ENCODE peak calls at places on chromosome 2, in eight cellular contexts. One of them, this sample, is unnamed.

GRCh38 chr2:42186945-42187632 is 17.9 kb downstream of the EML4 start:
- DNase-seq in foreskin fibroblast: no peak
- DNase-seq in Peyer's patch: no peak
- DNase-seq in body of pancreas: no peak
- DNase-seq in AG04449: no peak
- DNase-seq in stimulated activated CD4-positive, alpha-beta T cell treated with anti-CD3 and anti-CD28 coated beads, Interleukin-2, amount 100 ng/mL, for 48 hours: no peak
- DNase-seq in activated CD4-positive, alpha-beta T cell treated with anti-CD3 and anti-CD28 coated beads, Interleukin-2, amount 50 U/mL, for 1 hour: no peak
- DNase-seq in astrocyte of the hippocampus: no peak
- DNase-seq in this sample: no peak

GRCh38 chr2:139518276-139518675 is 738.1 kb upstream of the NXPH2 start:
- DNase-seq in stimulated activated CD4-positive, alpha-beta T cell treated with anti-CD3 and anti-CD28 coated beads, Interleukin-2, amount 100 ng/mL, for 48 hours: no peak
- DNase-seq in Peyer's patch: no peak
- DNase-seq in AG04449: no peak
- DNase-seq in body of pancreas: no peak
- DNase-seq in foreskin fibroblast: no peak
- DNase-seq in astrocyte of the hippocampus: no peak
- DNase-seq in activated CD4-positive, alpha-beta T cell treated with anti-CD3 and anti-CD28 coated beads, Interleukin-2, amount 50 U/mL, for 1 hour: no peak
- DNase-seq in this sample: no peak

GRCh38 chr2:187689372-187689771 is 135.1 kb upstream of the TFPI start:
- DNase-seq in astrocyte of the hippocampus: peak
- DNase-seq in foreskin fibroblast: no peak
- DNase-seq in stimulated activated CD4-positive, alpha-beta T cell treated with anti-CD3 and anti-CD28 coated beads, Interleukin-2, amount 100 ng/mL, for 48 hours: no peak
- DNase-seq in activated CD4-positive, alpha-beta T cell treated with anti-CD3 and anti-CD28 coated beads, Interleukin-2, amount 50 U/mL, for 1 hour: no peak
- DNase-seq in AG04449: no peak
- DNase-seq in body of pancreas: no peak
- DNase-seq in Peyer's patch: no peak
- DNase-seq in this sample: no peak

GRCh38 chr2:44083054-44083453 is 85.6 kb upstream of the PPM1B start:
- DNase-seq in AG04449: no peak
- DNase-seq in foreskin fibroblast: no peak
- DNase-seq in activated CD4-positive, alpha-beta T cell treated with anti-CD3 and anti-CD28 coated beads, Interleukin-2, amount 50 U/mL, for 1 hour: no peak
- DNase-seq in Peyer's patch: no peak
- DNase-seq in astrocyte of the hippocampus: no peak
- DNase-seq in body of pancreas: no peak
- DNase-seq in stimulated activated CD4-positive, alpha-beta T cell treated with anti-CD3 and anti-CD28 coated beads, Interleukin-2, amount 100 ng/mL, for 48 hours: no peak
- DNase-seq in this sample: no peak

GRCh38 chr2:25309402-25309801 is 32.3 kb downstream of the DNMT3A start:
- DNase-seq in foreskin fibroblast: peak
- DNase-seq in body of pancreas: peak
- DNase-seq in Peyer's patch: peak
- DNase-seq in stimulated activated CD4-positive, alpha-beta T cell treated with anti-CD3 and anti-CD28 coated beads, Interleukin-2, amount 100 ng/mL, for 48 hours: peak
- DNase-seq in AG04449: no peak
- DNase-seq in astrocyte of the hippocampus: peak
- DNase-seq in activated CD4-positive, alpha-beta T cell treated with anti-CD3 and anti-CD28 coated beads, Interleukin-2, amount 50 U/mL, for 1 hour: peak
- DNase-seq in this sample: peak

GRCh38 chr2:226078656-226079055 is 679.1 kb downstream of the NYAP2 start:
- DNase-seq in body of pancreas: no peak
- DNase-seq in Peyer's patch: no peak
- DNase-seq in AG04449: no peak
- DNase-seq in activated CD4-positive, alpha-beta T cell treated with anti-CD3 and anti-CD28 coated beads, Interleukin-2, amount 50 U/mL, for 1 hour: no peak
- DNase-seq in astrocyte of the hippocampus: no peak
- DNase-seq in foreskin fibroblast: no peak
- DNase-seq in stimulated activated CD4-positive, alpha-beta T cell treated with anti-CD3 and anti-CD28 coated beads, Interleukin-2, amount 100 ng/mL, for 48 hours: no peak
- DNase-seq in this sample: no peak

GRCh38 chr2:160225722-160226121 is 25.6 kb upstream of the ITGB6 start:
- DNase-seq in body of pancreas: peak
- DNase-seq in activated CD4-positive, alpha-beta T cell treated with anti-CD3 and anti-CD28 coated beads, Interleukin-2, amount 50 U/mL, for 1 hour: no peak
- DNase-seq in Peyer's patch: no peak
- DNase-seq in foreskin fibroblast: no peak
- DNase-seq in AG04449: no peak
- DNase-seq in astrocyte of the hippocampus: peak
- DNase-seq in stimulated activated CD4-positive, alpha-beta T cell treated with anti-CD3 and anti-CD28 coated beads, Interleukin-2, amount 100 ng/mL, for 48 hours: no peak
- DNase-seq in this sample: no peak

GRCh38 chr2:64359892-64360657 is 93.9 kb upstream of the LGALSL start:
- DNase-seq in body of pancreas: peak
- DNase-seq in activated CD4-positive, alpha-beta T cell treated with anti-CD3 and anti-CD28 coated beads, Interleukin-2, amount 50 U/mL, for 1 hour: no peak
- DNase-seq in AG04449: peak
- DNase-seq in astrocyte of the hippocampus: peak
- DNase-seq in foreskin fibroblast: peak
- DNase-seq in stimulated activated CD4-positive, alpha-beta T cell treated with anti-CD3 and anti-CD28 coated beads, Interleukin-2, amount 100 ng/mL, for 48 hours: peak
- DNase-seq in Peyer's patch: peak
- DNase-seq in this sample: peak

GRCh38 chr2:20577495-20578235 is 73.2 kb downstream of the HS1BP3 start:
- DNase-seq in stimulated activated CD4-positive, alpha-beta T cell treated with anti-CD3 and anti-CD28 coated beads, Interleukin-2, amount 100 ng/mL, for 48 hours: no peak
- DNase-seq in body of pancreas: no peak
- DNase-seq in astrocyte of the hippocampus: no peak
- DNase-seq in foreskin fibroblast: peak
- DNase-seq in Peyer's patch: no peak
- DNase-seq in activated CD4-positive, alpha-beta T cell treated with anti-CD3 and anti-CD28 coated beads, Interleukin-2, amount 50 U/mL, for 1 hour: no peak
- DNase-seq in AG04449: no peak
- DNase-seq in this sample: no peak

GRCh38 chr2:75515584-75516368 is 45.0 kb downstream of the EVA1A start:
- DNase-seq in activated CD4-positive, alpha-beta T cell treated with anti-CD3 and anti-CD28 coated beads, Interleukin-2, amount 50 U/mL, for 1 hour: no peak
- DNase-seq in Peyer's patch: no peak
- DNase-seq in AG04449: no peak
- DNase-seq in foreskin fibroblast: no peak
- DNase-seq in body of pancreas: no peak
- DNase-seq in stimulated activated CD4-positive, alpha-beta T cell treated with anti-CD3 and anti-CD28 coated beads, Interleukin-2, amount 100 ng/mL, for 48 hours: no peak
- DNase-seq in astrocyte of the hippocampus: no peak
- DNase-seq in this sample: no peak

GRCh38 chr2:190879474-190880373 is 897 bp upstream of the GLS start:
- DNase-seq in activated CD4-positive, alpha-beta T cell treated with anti-CD3 and anti-CD28 coated beads, Interleukin-2, amount 50 U/mL, for 1 hour: peak
- DNase-seq in foreskin fibroblast: no peak
- DNase-seq in body of pancreas: no peak
- DNase-seq in Peyer's patch: peak
- DNase-seq in stimulated activated CD4-positive, alpha-beta T cell treated with anti-CD3 and anti-CD28 coated beads, Interleukin-2, amount 100 ng/mL, for 48 hours: peak
- DNase-seq in astrocyte of the hippocampus: peak
- DNase-seq in AG04449: no peak
- DNase-seq in this sample: no peak

GRCh38 chr2:181004647-181005325 is 24.4 kb downstream of the UBE2E3 start:
- DNase-seq in activated CD4-positive, alpha-beta T cell treated with anti-CD3 and anti-CD28 coated beads, Interleukin-2, amount 50 U/mL, for 1 hour: no peak
- DNase-seq in Peyer's patch: no peak
- DNase-seq in body of pancreas: no peak
- DNase-seq in astrocyte of the hippocampus: no peak
- DNase-seq in foreskin fibroblast: no peak
- DNase-seq in stimulated activated CD4-positive, alpha-beta T cell treated with anti-CD3 and anti-CD28 coated beads, Interleukin-2, amount 100 ng/mL, for 48 hours: no peak
- DNase-seq in AG04449: no peak
- DNase-seq in this sample: no peak

GRCh38 chr2:231545105-231545902 is 15.1 kb upstream of the NMUR1 start:
- DNase-seq in foreskin fibroblast: no peak
- DNase-seq in body of pancreas: peak
- DNase-seq in astrocyte of the hippocampus: peak
- DNase-seq in activated CD4-positive, alpha-beta T cell treated with anti-CD3 and anti-CD28 coated beads, Interleukin-2, amount 50 U/mL, for 1 hour: peak
- DNase-seq in Peyer's patch: peak
- DNase-seq in AG04449: no peak
- DNase-seq in stimulated activated CD4-positive, alpha-beta T cell treated with anti-CD3 and anti-CD28 coated beads, Interleukin-2, amount 100 ng/mL, for 48 hours: peak
- DNase-seq in this sample: no peak

GRCh38 chr2:189407161-189407943 is 33.9 kb upstream of the WDR75 start:
- DNase-seq in AG04449: no peak
- DNase-seq in Peyer's patch: no peak
- DNase-seq in body of pancreas: no peak
- DNase-seq in stimulated activated CD4-positive, alpha-beta T cell treated with anti-CD3 and anti-CD28 coated beads, Interleukin-2, amount 100 ng/mL, for 48 hours: no peak
- DNase-seq in astrocyte of the hippocampus: peak
- DNase-seq in activated CD4-positive, alpha-beta T cell treated with anti-CD3 and anti-CD28 coated beads, Interleukin-2, amount 50 U/mL, for 1 hour: no peak
- DNase-seq in foreskin fibroblast: peak
- DNase-seq in this sample: peak

GRCh38 chr2:26557244-26557925 is 79.5 kb upstream of the OTOF start:
- DNase-seq in foreskin fibroblast: no peak
- DNase-seq in astrocyte of the hippocampus: no peak
- DNase-seq in stimulated activated CD4-positive, alpha-beta T cell treated with anti-CD3 and anti-CD28 coated beads, Interleukin-2, amount 100 ng/mL, for 48 hours: no peak
- DNase-seq in Peyer's patch: no peak
- DNase-seq in body of pancreas: no peak
- DNase-seq in AG04449: no peak
- DNase-seq in activated CD4-positive, alpha-beta T cell treated with anti-CD3 and anti-CD28 coated beads, Interleukin-2, amount 50 U/mL, for 1 hour: no peak
- DNase-seq in this sample: no peak

GRCh38 chr2:140085674-140086073 is 1305.5 kb upstream of the NXPH2 start:
- DNase-seq in astrocyte of the hippocampus: peak
- DNase-seq in activated CD4-positive, alpha-beta T cell treated with anti-CD3 and anti-CD28 coated beads, Interleukin-2, amount 50 U/mL, for 1 hour: no peak
- DNase-seq in foreskin fibroblast: no peak
- DNase-seq in Peyer's patch: no peak
- DNase-seq in body of pancreas: no peak
- DNase-seq in stimulated activated CD4-positive, alpha-beta T cell treated with anti-CD3 and anti-CD28 coated beads, Interleukin-2, amount 100 ng/mL, for 48 hours: no peak
- DNase-seq in AG04449: no peak
- DNase-seq in this sample: no peak

GRCh38 chr2:96869281-96869823 is 528 bp downstream of the SEMA4C start:
- DNase-seq in activated CD4-positive, alpha-beta T cell treated with anti-CD3 and anti-CD28 coated beads, Interleukin-2, amount 50 U/mL, for 1 hour: no peak
- DNase-seq in Peyer's patch: peak
- DNase-seq in foreskin fibroblast: peak
- DNase-seq in stimulated activated CD4-positive, alpha-beta T cell treated with anti-CD3 and anti-CD28 coated beads, Interleukin-2, amount 100 ng/mL, for 48 hours: no peak
- DNase-seq in astrocyte of the hippocampus: peak
- DNase-seq in body of pancreas: peak
- DNase-seq in AG04449: no peak
- DNase-seq in this sample: peak

This sample was measured in fibroblast of the conjunctiva.